ENCODE peak calls at places on chromosomes 3 and 15, in six cellular contexts. E is lower lobe of right lung, S is stomach, I is WERI-Rb-1, G is keratinocyte, F is thyroid gland. C is an unnamed sample.
A peak's percentile ranks its signal among the peaks of the same experiment; 100 is the strongest.

GRCh38 chr15:51917493-51917892 is 54.1 kb downstream of the LEO1 start:
- DNase-seq in E (peak; percentile 52), S (no peak), I (peak; percentile 18), G (no peak), F (peak; percentile 15), C (no peak)

GRCh38 chr3:194272861-194273266 is 78.3 kb downstream of the CPN2 start:
- DNase-seq in E (peak; percentile 20), S (no peak), I (peak; percentile 71), G (no peak), F (no peak), C (peak; percentile 30)

GRCh38 chr3:182479766-182480336 is 313.5 kb upstream of the ATP11B start:
- DNase-seq in E (no peak), S (no peak), I (no peak), G (no peak), F (no peak), C (no peak)

GRCh38 chr3:17942856-17943255 is 200.4 kb upstream of the TBC1D5 start:
- DNase-seq in E (no peak), S (no peak), I (no peak), G (no peak), F (no peak), C (no peak)

GRCh38 chr3:171282041-171282440 is 178.2 kb downstream of the TNIK start:
- DNase-seq in E (no peak), S (no peak), I (no peak), G (no peak), F (no peak), C (peak; percentile 68)

GRCh38 chr3:187255314-187255713 is 36.2 kb downstream of the MASP1 start:
- DNase-seq in E (no peak), S (no peak), I (no peak), G (no peak), F (no peak), C (peak; percentile 63)

GRCh38 chr3:159416854-159417253 is 571.8 kb upstream of the IL12A start:
- DNase-seq in E (no peak), S (no peak), I (no peak), G (no peak), F (no peak), C (no peak)

GRCh38 chr3:9669720-9670432 is 20.6 kb downstream of the MTMR14 start:
- DNase-seq in E (peak; percentile 63), S (peak; percentile 76), I (no peak), G (no peak), F (peak; percentile 92), C (peak; percentile 81)

GRCh38 chr15:77135181-77135580 is 64.3 kb upstream of the TSPAN3 start:
- DNase-seq in E (no peak), S (no peak), I (no peak), G (no peak), F (no peak), C (no peak)

GRCh38 chr3:105513042-105513441 is 146.3 kb downstream of the ALCAM start:
- DNase-seq in E (no peak), S (no peak), I (no peak), G (no peak), F (no peak), C (no peak)

GRCh38 chr3:12413721-12414255 is 70.5 kb upstream of the TSEN2 start:
- DNase-seq in E (no peak), S (no peak), I (no peak), G (no peak), F (no peak), C (no peak)

GRCh38 chr15:61822511-61822910 is 237.7 kb downstream of the VPS13C start:
- DNase-seq in E (no peak), S (no peak), I (no peak), G (no peak), F (no peak), C (no peak)

DNA sequence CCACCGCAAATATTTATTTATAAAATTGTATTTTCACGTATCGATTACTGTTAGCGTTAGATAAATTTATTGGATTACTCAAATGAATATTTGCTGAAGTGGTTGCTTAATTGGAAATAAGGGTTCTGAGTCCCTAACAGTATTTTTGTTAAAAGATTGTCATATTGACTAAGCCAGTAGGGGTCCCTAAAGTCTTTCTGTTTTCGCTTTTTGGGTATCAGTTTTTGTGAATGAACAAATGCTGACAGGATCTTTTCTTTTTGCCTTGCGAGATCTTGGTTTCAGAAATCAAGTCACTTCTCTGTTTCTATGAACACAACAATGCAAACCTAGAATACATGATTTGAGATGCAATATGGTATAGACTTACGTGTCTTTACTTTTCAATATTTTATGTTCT is 7.1 kb downstream of the RAD51 start:
- DNase-seq in E (no peak), S (no peak), I (no peak), G (no peak), F (no peak), C (no peak)
- H3K36me3 ChIP-seq in E (no peaks in the 10 kb centered on the region), S (no peaks in the 10 kb centered on the region), I (peaks cover 71% of the 10 kb centered on the region), G (peaks cover 14% of the 10 kb centered on the region), F (no peaks in the 10 kb centered on the region), C (no peaks in the 10 kb centered on the region)

GRCh38 chr3:69563968-69564367 is 175.3 kb upstream of the MITF start:
- DNase-seq in E (no peak), S (no peak), I (no peak), G (no peak), F (no peak), C (no peak)

GRCh38 chr3:69562001-69562400 is 176.1 kb upstream of the FRMD4B start:
- DNase-seq in E (no peak), S (no peak), I (no peak), G (no peak), F (no peak), C (no peak)

GRCh38 chr3:69565316-69565715 is 173.9 kb upstream of the MITF start:
- DNase-seq in E (no peak), S (no peak), I (no peak), G (no peak), F (peak; percentile 26), C (no peak)

GRCh38 chr3:69558912-69559311 is 173.0 kb upstream of the FRMD4B start:
- DNase-seq in E (no peak), S (no peak), I (no peak), G (no peak), F (peak; percentile 67), C (no peak)

GRCh38 chr3:69560818-69561217 is 174.9 kb upstream of the FRMD4B start:
- DNase-seq in E (no peak), S (no peak), I (no peak), G (no peak), F (no peak), C (no peak)
- TF ChIP-seq CTCF in E (peak; percentile 22), S (no peak), I (no peak), G (no peak), F (no peak), C (no peak)

DNA sequence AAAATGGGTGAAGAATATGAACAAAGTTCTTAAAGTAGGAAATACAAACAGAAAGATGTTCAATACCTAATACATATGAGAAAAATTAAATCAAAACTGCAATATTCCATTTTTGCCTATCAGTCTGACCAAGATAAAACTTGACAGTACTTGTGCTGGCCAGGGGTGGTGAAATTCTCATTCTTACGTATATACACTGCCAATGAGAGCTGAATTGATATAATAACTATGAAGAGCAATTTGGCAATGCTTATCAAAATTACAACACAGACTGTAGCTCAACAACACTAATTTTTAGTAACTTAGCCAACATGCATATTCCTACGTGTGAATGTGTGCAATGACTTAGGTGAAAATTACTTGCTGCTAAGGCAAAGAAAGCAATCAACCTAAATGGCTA is 90.2 kb downstream of the SETD2 start:
- DNase-seq in E (no peak), S (no peak), I (no peak), G (no peak), F (no peak), C (no peak)
- H3K36me3 ChIP-seq in E (peaks cover 72% of the 10 kb centered on the region), S (peaks cover 91% of the 10 kb centered on the region), I (peaks cover 32% of the 10 kb centered on the region), G (peaks cover 16% of the 10 kb centered on the region), F (peaks cover 2% of the 10 kb centered on the region), C (no peaks in the 10 kb centered on the region)

GRCh38 chr3:103056953-103057450 is 622.2 kb downstream of the ZPLD1 start:
- DNase-seq in E (no peak), S (no peak), I (no peak), G (no peak), F (no peak), C (no peak)
- TF ChIP-seq CTCF in E (no peak), S (no peak), I (no peak), G (no peak), F (no peak), C (no peak)

GRCh38 chr3:59783468-59783988 is 733.7 kb upstream of the CFAP20DC start:
- DNase-seq in E (no peak), S (no peak), I (no peak), G (no peak), F (no peak), C (no peak)

GRCh38 chr3:59782664-59783063 is 732.8 kb upstream of the CFAP20DC start:
- DNase-seq in E (no peak), S (no peak), I (no peak), G (no peak), F (no peak), C (no peak)

GRCh38 chr3:59780209-59780608 is 730.4 kb upstream of the CFAP20DC start:
- DNase-seq in E (no peak), S (no peak), I (no peak), G (no peak), F (no peak), C (no peak)

DNA sequence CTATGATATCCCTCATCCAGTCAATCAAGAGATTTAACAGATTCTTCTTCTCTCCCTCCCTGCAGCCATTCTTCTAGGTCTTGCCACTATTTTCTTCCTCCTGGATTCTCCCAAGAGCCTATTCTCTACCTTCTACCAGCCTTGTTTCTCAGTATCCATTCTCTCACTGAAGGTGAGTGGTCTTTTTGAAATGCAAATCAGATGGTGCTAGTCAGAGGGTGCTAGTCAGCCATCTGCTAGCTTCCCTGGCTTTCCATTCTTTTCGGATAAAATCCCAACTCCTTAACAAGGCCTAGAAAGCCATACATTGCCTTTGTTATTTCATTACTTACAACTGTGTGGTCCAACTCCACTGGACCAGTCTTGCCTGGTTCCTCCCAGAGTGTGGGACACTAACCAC is 734.3 kb upstream of the CFAP20DC start:
- DNase-seq in E (no peak), S (no peak), I (no peak), G (no peak), F (no peak), C (no peak)
- H3K36me3 ChIP-seq in E (no peaks in the 10 kb centered on the region), S (no peaks in the 10 kb centered on the region), I (no peaks in the 10 kb centered on the region), G (no peaks in the 10 kb centered on the region), F (no peaks in the 10 kb centered on the region), C (no peaks in the 10 kb centered on the region)